ENCODE peak calls at places on chromosomes 16 and 17, in four cellular contexts. U, M, X and K are unnamed samples.

GRCh38 chr17:70588003-70588402 is 418.7 kb downstream of the KCNJ2 start:
- DNase-seq in X (no peak), U (no peak), M (no peak), K (no peak)

GRCh38 chr16:86639354-86639753 is 61.0 kb downstream of the FOXL1 start:
- DNase-seq in U (no peak), M (no peak), X (no peak), K (no peak)

GRCh38 chr16:74186589-74186988 is 110.0 kb upstream of the PSMD7 start:
- DNase-seq in M (no peak), X (no peak), U (no peak), K (no peak)

GRCh38 chr16:679808-680624 is at the start of gene STUB1:
- DNase-seq in U (peak), X (no peak), M (peak), K (peak)

GRCh38 chr17:4043862-4044261 is 79.6 kb upstream of the ATP2A3 start:
- DNase-seq in U (no peak), X (peak), M (no peak), K (no peak)

GRCh38 chr17:66966529-66967418 is 2.3 kb downstream of the CACNG4 start:
- DNase-seq in M (no peak), U (no peak), X (no peak), K (no peak)

GRCh38 chr17:21289175-21289901 is 4.8 kb downstream of the MAP2K3 start:
- DNase-seq in M (no peak), X (no peak), U (no peak), K (no peak)

GRCh38 chr16:63302841-63303240 is 1266.6 kb upstream of the CDH8 start:
- DNase-seq in X (no peak), M (no peak), U (no peak), K (no peak)

GRCh38 chr17:18967806-18968744 is 16.1 kb downstream of the SLC5A10 start:
- DNase-seq in M (no peak), U (peak), X (no peak), K (no peak)

GRCh38 chr17:6713130-6713917 is at the start of gene SLC13A5:
- DNase-seq in M (peak), U (peak), X (no peak), K (peak)

GRCh38 chr17:64150237-64151015 is 20.5 kb upstream of the ERN1 start:
- DNase-seq in U (no peak), X (no peak), M (peak), K (no peak)
- TF ChIP-seq SPI1 in U (no peak), X (no peak), M (no peak), K (no peak)

DNA sequence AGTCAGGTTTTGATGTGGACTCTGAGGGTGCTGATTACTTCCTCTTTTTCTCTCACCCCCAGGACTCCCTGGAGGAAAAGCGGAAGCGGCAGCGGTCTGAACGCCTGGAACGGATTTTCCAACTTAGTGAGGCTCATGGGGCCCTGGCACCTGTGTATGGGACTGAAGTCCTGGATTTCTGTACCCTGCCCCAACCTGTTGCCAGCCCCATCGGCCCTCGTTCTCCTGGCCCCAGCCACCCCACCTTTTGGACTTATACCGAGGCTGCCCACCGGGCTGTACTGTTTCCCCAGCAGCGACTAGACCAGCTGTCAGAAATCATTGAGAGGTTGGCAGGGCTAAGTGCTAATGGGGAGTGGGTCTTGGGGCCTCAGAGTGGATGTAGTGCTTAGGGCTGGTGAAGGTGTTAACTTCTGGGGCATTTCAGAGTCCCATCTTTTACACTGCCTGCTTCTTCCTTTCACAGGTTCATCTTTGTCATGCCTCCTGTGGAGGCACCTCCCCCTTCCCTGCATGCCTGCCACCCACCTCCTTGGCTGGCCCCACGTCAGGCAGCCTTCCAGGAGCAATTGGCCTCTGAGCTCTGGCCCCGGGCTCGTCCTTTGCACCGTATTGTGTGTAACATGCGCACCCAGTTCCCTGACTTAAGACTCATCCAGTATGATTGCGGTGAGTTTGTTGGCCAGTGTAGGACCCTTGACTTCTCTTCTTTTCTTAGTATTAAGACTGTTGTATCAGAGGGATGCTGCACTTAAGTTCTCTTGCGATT is 19.1 kb upstream of the PHKG2 start:
- DNase-seq in U (no peak), X (no peak), M (peak), K (no peak)
- TF ChIP-seq SPI1 in U (no peak), X (no peak), M (peak), K (no peak)

DNA sequence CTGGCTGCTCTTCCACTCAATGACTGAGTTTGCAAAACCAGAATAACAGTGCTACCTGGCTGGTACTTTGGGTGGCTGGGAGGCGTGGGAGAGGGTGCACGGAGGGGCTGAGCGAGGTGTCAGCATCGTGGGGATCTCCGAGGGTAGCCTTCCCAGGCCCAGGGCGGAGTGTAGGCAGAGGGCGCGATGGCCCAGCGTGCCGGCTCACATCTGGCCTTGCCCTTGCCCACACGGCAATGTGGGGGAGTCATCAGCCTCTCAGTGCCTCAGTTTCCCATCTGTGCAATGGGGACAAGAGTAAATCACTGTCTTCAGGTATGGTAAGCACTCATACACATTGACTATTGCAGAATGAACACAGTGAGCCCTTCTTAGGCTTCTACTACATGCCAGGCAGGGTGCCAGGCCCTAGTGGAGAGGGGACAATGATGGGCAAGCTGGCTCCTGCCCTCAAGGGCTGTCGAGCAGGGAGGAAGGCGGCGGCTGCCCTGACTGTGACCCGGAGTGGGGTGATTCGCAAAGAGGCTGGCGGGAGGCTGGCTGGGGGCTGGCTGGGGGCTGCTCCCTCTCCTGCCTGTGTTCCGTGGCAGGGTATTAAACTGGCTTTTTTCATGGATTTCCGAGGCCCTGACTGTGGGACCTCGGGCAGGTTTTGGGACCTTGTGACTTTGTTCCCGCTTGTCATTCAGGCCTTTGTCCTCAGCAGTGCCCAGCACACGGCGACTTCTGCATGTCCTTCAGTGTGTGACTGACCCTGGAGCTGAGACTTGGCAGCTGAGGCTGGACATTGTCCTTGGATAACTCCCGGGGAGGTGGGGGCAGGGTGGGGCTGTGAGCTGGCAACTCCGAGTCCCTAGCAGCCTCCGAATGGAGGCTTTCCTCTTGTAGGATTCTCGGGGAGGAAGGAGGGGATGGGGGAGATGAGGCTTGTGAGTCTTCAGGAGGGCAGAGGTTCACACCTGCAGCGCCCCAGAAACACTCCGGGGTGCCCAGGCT is 243.1 kb downstream of the SEC14L1 start:
- DNase-seq in X (no peak), U (no peak), M (no peak), K (no peak)
- TF ChIP-seq SPI1 in X (no peak), U (no peak), M (no peak), K (no peak)

DNA sequence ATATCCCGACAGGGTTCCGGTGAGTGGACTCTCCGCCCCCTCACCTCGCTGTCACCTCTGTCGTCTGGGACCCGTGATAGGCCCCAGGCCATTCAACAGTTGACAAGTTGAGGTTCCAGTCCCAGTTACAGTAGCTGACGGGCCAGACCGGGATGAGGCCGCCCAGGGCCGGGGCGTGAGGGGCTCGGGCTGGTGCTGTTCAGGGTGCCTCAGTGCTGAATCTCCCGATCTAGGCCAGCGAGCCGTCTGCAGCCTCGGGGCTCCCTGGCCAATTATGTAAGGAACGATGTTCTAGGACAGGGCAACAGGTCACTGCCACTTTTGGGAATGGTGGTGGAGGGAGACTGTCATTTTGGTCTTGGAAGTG is 693 bp downstream of the GABARAPL2 start:
- DNase-seq in U (peak), M (no peak), X (no peak), K (no peak)
- TF ChIP-seq SPI1 in U (no peak), M (no peak), X (no peak), K (no peak)

GRCh38 chr16:22012241-22012640 is 4.3 kb downstream of the MOSMO start:
- DNase-seq in X (no peak), U (no peak), M (no peak), K (no peak)

GRCh38 chr16:22018559-22018958 is 10.6 kb downstream of the MOSMO start:
- DNase-seq in M (no peak), U (no peak), X (no peak), K (no peak)

GRCh38 chr16:22022151-22022550 is 14.2 kb downstream of the MOSMO start:
- DNase-seq in U (no peak), X (no peak), M (no peak), K (no peak)

GRCh38 chr16:22014271-22014873 is 6.5 kb downstream of the MOSMO start:
- DNase-seq in X (no peak), U (no peak), M (no peak), K (no peak)

GRCh38 chr16:22016927-22017326 is 9.0 kb downstream of the MOSMO start:
- DNase-seq in M (no peak), X (no peak), U (no peak), K (no peak)
- TF ChIP-seq SPI1 in M (no peak), X (no peak), U (no peak), K (no peak)

GRCh38 chr17:75313941-75314550 is 24.8 kb upstream of the SLC25A19 start:
- DNase-seq in U (no peak), M (peak), X (no peak), K (peak)

GRCh38 chr17:75318211-75318610 is 29.0 kb upstream of the SLC25A19 start:
- DNase-seq in U (no peak), X (no peak), M (no peak), K (no peak)

GRCh38 chr17:75317671-75318070 is 28.4 kb upstream of the SLC25A19 start:
- DNase-seq in M (peak), X (no peak), U (peak), K (no peak)

GRCh38 chr17:75316253-75316652 is 27.0 kb upstream of the SLC25A19 start:
- DNase-seq in M (no peak), U (no peak), X (no peak), K (no peak)

DNA sequence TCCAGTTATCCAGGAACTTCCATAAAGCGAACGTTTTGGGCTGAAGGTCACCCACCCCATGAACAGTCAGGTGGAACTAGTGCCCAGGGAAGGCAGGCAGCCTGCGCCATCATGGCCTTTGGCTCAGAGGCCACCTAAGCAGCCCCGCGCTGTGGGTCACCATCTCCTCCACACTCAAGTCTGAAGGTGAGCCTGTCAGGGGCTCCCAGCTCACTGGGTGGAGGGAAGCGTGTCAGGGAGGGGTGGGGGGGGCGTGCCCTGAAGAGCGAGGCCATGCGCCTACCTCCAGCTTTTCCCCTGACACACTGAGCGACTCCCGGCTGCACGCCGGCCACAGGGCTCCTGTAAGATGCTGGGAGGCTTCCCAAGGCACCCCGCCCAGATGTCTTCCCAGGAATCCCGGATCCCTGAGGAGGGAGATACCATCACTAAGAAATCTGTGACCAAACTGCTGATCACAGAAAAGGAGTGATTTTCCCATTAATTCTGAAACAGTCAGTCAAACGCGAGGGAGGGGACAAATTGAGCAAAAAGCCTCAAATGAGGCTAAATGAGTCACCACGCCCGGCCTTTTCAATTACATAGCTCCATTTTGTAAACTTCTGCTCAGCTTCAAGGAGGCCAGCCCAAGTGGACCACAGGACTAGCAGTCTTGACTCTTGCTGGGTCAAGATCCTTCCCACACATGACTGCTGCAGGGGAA is 26.5 kb upstream of the SLC25A19 start:
- DNase-seq in X (no peak), M (peak), U (no peak), K (peak)
- TF ChIP-seq SPI1 in X (no peak), M (no peak), U (no peak), K (no peak)

DNA sequence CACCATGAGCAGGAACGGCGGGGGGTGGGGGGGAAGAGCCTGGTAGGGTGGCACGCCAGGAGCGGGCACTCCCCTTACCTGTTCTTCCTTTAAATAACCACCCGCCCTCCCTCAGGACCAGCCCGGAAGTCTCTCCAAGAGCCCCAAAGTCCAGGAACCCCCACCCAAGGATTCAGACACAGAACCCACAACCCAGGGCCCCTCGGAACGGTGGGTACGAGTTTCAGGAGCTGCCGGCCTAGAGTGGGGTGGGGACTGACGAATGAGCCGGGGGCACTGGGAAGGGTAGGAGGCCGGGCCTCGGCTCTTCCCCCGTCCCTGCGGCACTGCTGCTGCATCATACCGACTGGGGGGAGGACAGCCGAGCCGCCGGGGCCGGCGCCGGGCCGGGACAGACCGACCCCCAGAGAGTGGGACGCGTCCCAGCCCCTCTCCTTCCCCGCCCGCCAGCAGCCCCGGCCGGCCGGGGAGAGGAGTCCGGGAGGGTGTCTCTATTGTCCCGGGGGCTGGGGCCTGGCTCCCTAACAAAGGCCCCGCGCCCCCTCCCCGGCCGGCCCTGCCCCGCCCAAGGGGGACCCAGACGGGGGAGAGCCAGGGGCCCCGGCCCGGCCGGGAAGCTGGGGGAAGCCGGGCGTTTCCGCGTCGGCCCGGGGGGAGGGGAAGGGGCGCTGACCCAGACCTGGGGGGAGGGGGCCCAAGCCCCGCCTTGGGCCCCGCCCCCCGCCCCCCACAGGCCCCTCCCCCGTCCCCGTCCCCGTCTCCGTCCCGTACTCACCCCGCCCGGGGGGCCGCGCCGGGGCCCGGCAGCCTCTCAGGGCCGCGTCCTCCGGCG is 747 bp downstream of the ATXN7L3 start:
- DNase-seq in U (peak), M (peak), X (no peak), K (peak)
- TF ChIP-seq SPI1 in U (no peak), M (no peak), X (no peak), K (no peak)

GRCh38 chr17:752620-753219 is 656 bp upstream of the GEMIN4 start:
- DNase-seq in U (no peak), X (no peak), M (no peak), K (peak)
- TF ChIP-seq SPI1 in U (no peak), X (no peak), M (no peak), K (no peak)